ENCODE peak calls at places on chromosomes 2 and 18, in four cellular contexts. K, F, N and G are unnamed samples.

GRCh38 chr2:134602666-134603065 is 116.1 kb downstream of the TMEM163 start:
- DNase-seq in F (no peak), K (no peak), N (no peak), G (no peak)

GRCh38 chr18:74478316-74478715 is 17.8 kb upstream of the CNDP2 start:
- DNase-seq in F (no peak), N (no peak), K (no peak), G (no peak)

GRCh38 chr2:234840336-234840735 is 111.5 kb upstream of the SH3BP4 start:
- DNase-seq in N (peak), F (peak), K (no peak), G (no peak)

GRCh38 chr2:53536583-53537361 is 230.8 kb upstream of the CHAC2 start:
- DNase-seq in K (no peak), N (no peak), F (no peak), G (no peak)

GRCh38 chr2:142502402-142502801 is 371.6 kb upstream of the LRP1B start:
- DNase-seq in F (no peak), N (no peak), K (no peak), G (no peak)

GRCh38 chr2:10538224-10538894 is 90.2 kb upstream of the ODC1 start:
- DNase-seq in F (no peak), N (no peak), K (no peak), G (no peak)

GRCh38 chr2:26756337-26756736 is 7.7 kb upstream of the SLC35F6 start:
- DNase-seq in F (no peak), K (no peak), N (no peak), G (no peak)

GRCh38 chr2:165369131-165369935 is 100.2 kb upstream of the CSRNP3 start:
- DNase-seq in F (peak), N (no peak), K (no peak), G (no peak)

GRCh38 chr2:86221066-86221684 is 21.9 kb downstream of the MRPL35 start:
- DNase-seq in N (peak), F (peak), K (no peak), G (peak)

GRCh38 chr2:202069189-202070050 is 3.6 kb upstream of the KIAA2012 start:
- DNase-seq in N (no peak), F (no peak), K (no peak), G (no peak)

GRCh38 chr2:96647681-96648080 is 5.1 kb downstream of the FER1L5 start:
- DNase-seq in K (no peak), F (no peak), N (no peak), G (no peak)

GRCh38 chr2:150126839-150127238 is 360.6 kb downstream of the RND3 start:
- DNase-seq in N (no peak), K (no peak), F (no peak), G (no peak)

GRCh38 chr2:70703900-70704549 is 64.0 kb downstream of the ADD2 start:
- DNase-seq in F (no peak), K (no peak), N (peak), G (no peak)

GRCh38 chr2:128321784-128322650 is 3.3 kb upstream of the HS6ST1 start:
- DNase-seq in K (peak), F (peak), N (peak), G (peak)

GRCh38 chr2:217521820-217522219 is 481.0 kb downstream of the TNS1 start:
- DNase-seq in N (no peak), K (no peak), F (no peak), G (no peak)

GRCh38 chr2:39606585-39606984 is 59.1 kb upstream of the TMEM178A start:
- DNase-seq in K (no peak), F (no peak), N (no peak), G (no peak)

GRCh38 chr2:60838481-60838880 is 42.9 kb upstream of the REL start:
- DNase-seq in N (no peak), K (no peak), F (no peak), G (no peak)

GRCh38 chr2:207312006-207312356 is 146.2 kb upstream of the KLF7 start:
- DNase-seq in K (no peak), F (no peak), N (no peak), G (no peak)

GRCh38 chr2:118046628-118047210 is 32.8 kb upstream of the CCDC93 start:
- DNase-seq in F (peak), N (peak), K (no peak), G (no peak)

GRCh38 chr2:68365087-68365486 is at the start of gene PLEK:
- DNase-seq in N (no peak), F (no peak), K (peak), G (peak)

GRCh38 chr2:122519366-122519765 is 763.9 kb downstream of the TSN start:
- DNase-seq in K (no peak), N (peak), F (no peak), G (no peak)

GRCh38 chr2:218474527-218474926 is 55.6 kb downstream of the VIL1 start:
- DNase-seq in F (no peak), N (no peak), K (no peak), G (no peak)

GRCh38 chr2:164538250-164538866 is 82.9 kb downstream of the GRB14 start:
- DNase-seq in N (peak), K (no peak), F (peak), G (no peak)

GRCh38 chr18:5463390-5463789 is 80.4 kb downstream of the EPB41L3 start:
- DNase-seq in K (peak), N (peak), F (no peak), G (peak)

GRCh38 chr2:39525636-39526412 is 88.7 kb upstream of the MAP4K3 start:
- DNase-seq in F (no peak), K (no peak), N (no peak), G (no peak)

GRCh38 chr18:76708727-76709353 is 113.5 kb upstream of the ZNF236 start:
- DNase-seq in N (no peak), K (no peak), F (no peak), G (no peak)

GRCh38 chr2:76870581-76870980 is 651.6 kb downstream of the LRRTM4 start:
- DNase-seq in K (no peak), N (peak), F (no peak), G (no peak)

GRCh38 chr2:239033801-239034560 is 186.1 kb downstream of the TWIST2 start:
- DNase-seq in N (no peak), F (no peak), K (no peak), G (no peak)